ENCODE peak calls at places on chromosomes 1 and 21, in nine cellular contexts. P is K562, F is breast epithelium, U is prostate gland, G is stomach, I is upper lobe of left lung, R is endothelial cell of umbilical vein, Q is H1, A is HCT116. O is an unnamed sample. For H3K4me1, the result is how much of the 10 kb centered on the place peaks cover.

GRCh38 chr1:45589861-45590260 is 6.0 kb downstream of the NASP start:
- DNase-seq in P (no peak), F (no peak), U (no peak), G (no peak), I (no peak), R (no peak), Q (no peak), A (no peak), O (no peak)

GRCh38 chr1:4140821-4141220 is 240.7 kb upstream of the C1orf174 start:
- DNase-seq in P (no peak), F (no peak), U (no peak), G (no peak), I (no peak), R (no peak), Q (no peak), A (no peak), O (no peak)

GRCh38 chr1:83631836-83632235 is 367.1 kb downstream of the TTLL7 start:
- DNase-seq in P (no peak), F (no peak), U (no peak), G (no peak), I (no peak), R (no peak), Q (no peak), A (no peak), O (no peak)

GRCh38 chr1:170669586-170670332 is 5.8 kb downstream of the PRRX1 start:
- DNase-seq in P (no peak), F (no peak), U (no peak), G (no peak), I (no peak), R (no peak), Q (no peak), A (no peak), O (no peak)

GRCh38 chr1:55064071-55064581 is 24.8 kb downstream of the PCSK9 start:
- DNase-seq in P (no peak), F (no peak), U (peak), G (no peak), I (no peak), R (no peak), Q (no peak), A (no peak), O (no peak)

GRCh38 chr1:11628767-11629166 is 25.5 kb downstream of the FBXO2 start:
- DNase-seq in P (no peak), F (no peak), U (no peak), G (no peak), I (no peak), R (no peak), Q (no peak), A (no peak), O (no peak)

GRCh38 chr1:206651958-206652890 is 16.9 kb downstream of the DYRK3 start:
- DNase-seq in P (peak), F (peak), U (no peak), G (no peak), I (no peak), R (no peak), Q (no peak), A (no peak), O (no peak)

GRCh38 chr21:16071082-16071481 is 341.3 kb downstream of the USP25 start:
- DNase-seq in P (no peak), F (no peak), U (peak), G (no peak), I (no peak), R (no peak), Q (no peak), A (no peak), O (no peak)

GRCh38 chr1:241542199-241542907 is 10.2 kb downstream of the KMO start:
- DNase-seq in P (no peak), F (no peak), U (no peak), G (no peak), I (no peak), R (no peak), Q (no peak), A (no peak), O (no peak)

GRCh38 chr1:3943806-3944620 is 43.9 kb upstream of the C1orf174 start:
- DNase-seq in P (no peak), F (no peak), U (no peak), G (no peak), I (no peak), R (no peak), Q (no peak), A (no peak), O (no peak)

GRCh38 chr1:7755448-7755847 is 15.6 kb upstream of the VAMP3 start:
- DNase-seq in P (peak), F (no peak), U (no peak), G (no peak), I (no peak), R (peak), Q (no peak), A (no peak), O (no peak)

GRCh38 chr1:220918285-220918951 is 39.2 kb downstream of the HLX start:
- DNase-seq in P (no peak), F (no peak), U (no peak), G (no peak), I (no peak), R (no peak), Q (no peak), A (no peak), O (no peak)

GRCh38 chr1:84877592-84877991 is 15.4 kb downstream of the LPAR3 start:
- DNase-seq in P (no peak), F (no peak), U (no peak), G (no peak), I (no peak), R (no peak), Q (no peak), A (no peak), O (no peak)

GRCh38 chr1:10776206-10776905 is 20.1 kb downstream of the CASZ1 start:
- DNase-seq in P (no peak), F (peak), U (peak), G (peak), I (peak), R (no peak), Q (no peak), A (no peak), O (no peak)

GRCh38 chr1:158003409-158003805 is 10.0 kb downstream of the KIRREL1 start:
- DNase-seq in P (no peak), F (no peak), U (no peak), G (no peak), I (no peak), R (no peak), Q (no peak), A (no peak), O (no peak)

GRCh38 chr1:170586321-170586855 is 54.4 kb downstream of the GORAB start:
- DNase-seq in P (no peak), F (peak), U (no peak), G (no peak), I (no peak), R (no peak), Q (no peak), A (no peak), O (no peak)

GRCh38 chr1:155729031-155729898 is 40.4 kb downstream of the DAP3 start:
- DNase-seq in P (peak), F (peak), U (peak), G (peak), I (peak), R (peak), Q (peak), A (peak), O (no peak)

GRCh38 chr1:212646588-212646987 is 38.0 kb downstream of the ATF3 start:
- DNase-seq in P (no peak), F (no peak), U (no peak), G (no peak), I (no peak), R (no peak), Q (no peak), A (no peak), O (no peak)

GRCh38 chr1:112704908-112705627 is 1.9 kb downstream of the RHOC start:
- DNase-seq in P (peak), F (peak), U (peak), G (peak), I (peak), R (peak), Q (peak), A (peak), O (peak)

GRCh38 chr1:71494163-71494562 is 413.3 kb upstream of the ZRANB2 start:
- DNase-seq in P (no peak), F (no peak), U (no peak), G (no peak), I (no peak), R (no peak), Q (no peak), A (no peak), O (no peak)

GRCh38 chr21:35232545-35233176 is 183.6 kb upstream of the RUNX1 start:
- DNase-seq in P (peak), F (no peak), U (no peak), G (peak), I (no peak), R (peak), Q (no peak), A (peak), O (no peak)

GRCh38 chr1:226628624-226629155 is 80.1 kb downstream of the STUM start:
- DNase-seq in P (no peak), F (no peak), U (no peak), G (peak), I (no peak), R (no peak), Q (no peak), A (no peak), O (no peak)

GRCh38 chr1:168725060-168725459 is 3.9 kb downstream of the DPT start:
- DNase-seq in P (no peak), F (no peak), U (no peak), G (no peak), I (no peak), R (no peak), Q (no peak), A (no peak), O (no peak)

GRCh38 chr21:21415741-21416140 is 417.5 kb downstream of the NCAM2 start:
- DNase-seq in P (no peak), F (no peak), U (no peak), G (no peak), I (no peak), R (no peak), Q (no peak), A (no peak), O (no peak)

GRCh38 chr21:31938330-31939301 is 65.8 kb downstream of the HUNK start:
- DNase-seq in P (no peak), F (no peak), U (no peak), G (no peak), I (no peak), R (no peak), Q (no peak), A (no peak), O (no peak)

GRCh38 chr1:162882248-162882666 is 21.3 kb upstream of the CCDC190 start:
- DNase-seq in P (no peak), F (no peak), U (no peak), G (no peak), I (no peak), R (no peak), Q (no peak), A (no peak), O (no peak)

GRCh38 chr1:11784256-11784992 is 21.3 kb downstream of the MTHFR start:
- DNase-seq in P (no peak), F (no peak), U (no peak), G (no peak), I (no peak), R (no peak), Q (no peak), A (no peak), O (no peak)

GRCh38 chr1:232542633-232543032 is 87.3 kb downstream of the SIPA1L2 start:
- DNase-seq in P (no peak), F (no peak), U (no peak), G (no peak), I (no peak), R (no peak), Q (no peak), A (no peak), O (no peak)

GRCh38 chr1:39021431-39021830 is 4.7 kb upstream of the NDUFS5 start:
- DNase-seq in P (no peak), F (no peak), U (no peak), G (no peak), I (no peak), R (no peak), Q (no peak), A (no peak), O (no peak)

GRCh38 chr1:230263573-230264195 is 162.4 kb downstream of the PGBD5 start:
- DNase-seq in P (no peak), F (no peak), U (no peak), G (no peak), I (no peak), R (no peak), Q (no peak), A (no peak), O (peak)

GRCh38 chr1:91755176-91755575 is 130.8 kb downstream of the TGFBR3 start:
- DNase-seq in P (no peak), F (no peak), U (no peak), G (no peak), I (no peak), R (no peak), Q (no peak), A (no peak), O (no peak)

GRCh38 chr1:205688681-205689080 is 8.4 kb upstream of the SLC45A3 start:
- DNase-seq in P (no peak), F (no peak), U (no peak), G (no peak), I (no peak), R (no peak), Q (no peak), A (no peak), O (no peak)

GRCh38 chr1:156838972-156839371 is 19.9 kb downstream of the INSRR start:
- DNase-seq in P (peak), F (no peak), U (no peak), G (peak), I (no peak), R (peak), Q (no peak), A (no peak), O (no peak)

GRCh38 chr1:66292944-66293343 is 241.0 kb upstream of the SGIP1 start:
- DNase-seq in P (no peak), F (no peak), U (no peak), G (no peak), I (no peak), R (no peak), Q (no peak), A (peak), O (no peak)

GRCh38 chr1:225596152-225596551 is 56.8 kb downstream of the ENAH start:
- DNase-seq in P (no peak), F (no peak), U (no peak), G (no peak), I (no peak), R (no peak), Q (no peak), A (no peak), O (no peak)

GRCh38 chr21:44490405-44490804 is 35.1 kb downstream of the LRRC3 start:
- DNase-seq in P (no peak), F (no peak), U (no peak), G (no peak), I (no peak), R (no peak), Q (no peak), A (no peak), O (no peak)

GRCh38 chr1:116388122-116388521 is 15.1 kb downstream of the ATP1A1 start:
- DNase-seq in P (peak), F (no peak), U (no peak), G (no peak), I (no peak), R (no peak), Q (no peak), A (no peak), O (no peak)
- TF ChIP-seq POLR2A in P (no peak), F (no peak), U (no peak), G (no peak), I (no peak), R (no peak), Q (no peak), A (no peak), O (no peak)

GRCh38 chr1:36150296-36151132 is 1.2 kb upstream of the TRAPPC3 start:
- DNase-seq in P (peak), F (peak), U (peak), G (peak), I (peak), R (peak), Q (no peak), A (peak), O (no peak)

GRCh38 chr1:36153476-36153875 is 2.5 kb upstream of the MAP7D1 start:
- DNase-seq in P (no peak), F (no peak), U (no peak), G (no peak), I (no peak), R (no peak), Q (no peak), A (no peak), O (no peak)

GRCh38 chr1:36149973-36150295 is 648 bp upstream of the TRAPPC3 start:
- DNase-seq in P (peak), F (no peak), U (no peak), G (no peak), I (no peak), R (no peak), Q (no peak), A (no peak), O (no peak)

GRCh38 chr1:36151133-36151844 is 2.0 kb upstream of the TRAPPC3 start:
- DNase-seq in P (no peak), F (no peak), U (no peak), G (no peak), I (no peak), R (no peak), Q (no peak), A (no peak), O (no peak)

GRCh38 chr1:36151845-36152203 is 2.5 kb upstream of the TRAPPC3 start:
- DNase-seq in P (peak), F (no peak), U (no peak), G (no peak), I (peak), R (no peak), Q (no peak), A (no peak), O (no peak)
- H3K4me1 ChIP-seq in P (half or more), F (under half), U (under half), G (under half), I (half or more), R (under half), Q (under half), A (under half), O (half or more)

GRCh38 chr1:23964790-23965740 is 5.4 kb downstream of the PNRC2 start:
- DNase-seq in P (no peak), F (no peak), U (no peak), G (no peak), I (no peak), R (peak), Q (no peak), A (no peak), O (no peak)

GRCh38 chr1:23964235-23964668 is 4.6 kb downstream of the PNRC2 start:
- DNase-seq in P (no peak), F (no peak), U (no peak), G (no peak), I (no peak), R (no peak), Q (no peak), A (no peak), O (no peak)

GRCh38 chr1:23966973-23967493 is 7.4 kb downstream of the PNRC2 start:
- DNase-seq in P (no peak), F (no peak), U (no peak), G (no peak), I (no peak), R (no peak), Q (no peak), A (no peak), O (no peak)

GRCh38 chr1:23960291-23960718 is 677 bp downstream of the PNRC2 start:
- DNase-seq in P (no peak), F (no peak), U (no peak), G (no peak), I (no peak), R (no peak), Q (no peak), A (no peak), O (no peak)

GRCh38 chr1:23963617-23964234 is 4.1 kb downstream of the PNRC2 start:
- DNase-seq in P (no peak), F (no peak), U (no peak), G (no peak), I (no peak), R (no peak), Q (no peak), A (no peak), O (no peak)
- TF ChIP-seq POLR2AphosphoS5 in P (peak), F (no peak), U (no peak), G (no peak), I (no peak), R (no peak), Q (no peak), A (peak), O (no peak)

DNA sequence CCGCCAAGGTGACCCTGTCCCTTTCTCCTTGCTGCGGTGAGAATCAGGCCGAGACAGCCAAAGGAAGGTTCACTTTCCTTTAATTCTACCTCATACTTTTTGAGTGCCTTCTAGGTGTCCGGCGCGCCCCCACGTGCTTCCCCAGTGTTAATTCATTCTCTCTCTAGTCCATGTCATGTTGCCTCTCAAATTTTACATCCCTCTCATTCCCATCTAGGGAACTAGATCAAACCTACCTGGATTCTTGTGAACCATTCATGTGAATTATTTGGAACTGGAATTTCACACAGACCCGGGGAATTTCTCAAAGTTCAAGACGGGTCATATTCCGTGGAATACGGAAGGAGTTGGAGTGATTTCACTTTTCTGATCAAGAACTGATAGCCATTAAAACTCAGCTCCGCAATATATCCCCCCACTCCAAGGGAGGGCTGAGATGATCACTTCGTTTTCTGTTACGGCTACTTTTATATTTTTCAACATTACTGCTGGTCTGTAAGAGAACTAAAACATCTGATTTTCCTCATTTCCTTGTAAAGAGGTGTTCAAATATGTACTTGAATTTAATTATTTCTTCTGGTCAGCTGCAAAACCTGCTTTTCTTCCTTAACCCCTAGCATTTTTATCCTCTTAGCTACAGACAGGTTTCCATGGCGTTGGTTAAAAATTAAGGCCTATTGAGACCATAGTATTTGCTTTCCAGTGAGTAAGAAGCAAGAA is 1.0 kb upstream of the ENO1 start:
- DNase-seq in P (no peak), F (no peak), U (no peak), G (no peak), I (no peak), R (no peak), Q (no peak), A (no peak), O (no peak)
- TF ChIP-seq POLR2A in P (no peak), F (no peak), U (no peak), G (no peak), I (no peak), R (no peak), Q (no peak), A (no peak), O (no peak)